ENCODE peak calls at places on chromosomes 13 and 19, in five cellular contexts. V is psoas muscle, B is gastrocnemius medialis, Q is uterus, M is heart left ventricle. F is an unnamed sample. For H3K4me1, the result is how much of the 10 kb centered on the place peaks cover.

GRCh38 chr13:27636624-27637288 is 15.1 kb downstream of the POLR1D start:
- DNase-seq in M (no peak), Q (no peak), B (no peak), V (no peak), F (no peak)

GRCh38 chr19:4057913-4058695 is 8.6 kb downstream of the ZBTB7A start:
- DNase-seq in B (peak), Q (peak), M (peak), V (peak), F (peak)

GRCh38 chr19:2032296-2032941 is 16.9 kb upstream of the BTBD2 start:
- DNase-seq in B (peak), V (peak), Q (peak), M (peak), F (peak)

GRCh38 chr13:95100525-95101121 is 200.6 kb downstream of the ABCC4 start:
- DNase-seq in M (no peak), B (no peak), Q (no peak), V (no peak), F (no peak)

GRCh38 chr13:76683168-76683567 is 203.0 kb downstream of the KCTD12 start:
- DNase-seq in Q (no peak), M (no peak), B (no peak), V (no peak), F (no peak)

GRCh38 chr19:6611441-6611852 is 20.5 kb upstream of the CD70 start:
- DNase-seq in Q (no peak), B (no peak), V (no peak), M (no peak), F (no peak)

GRCh38 chr19:2294377-2295335 is 12.7 kb upstream of the PEAK3 start:
- DNase-seq in Q (peak), V (no peak), M (peak), B (no peak), F (no peak)

GRCh38 chr19:56491399-56491798 is 14.3 kb upstream of the ZNF667 start:
- DNase-seq in Q (no peak), V (no peak), M (no peak), B (no peak), F (no peak)

GRCh38 chr13:25037057-25037813 is 58.7 kb upstream of the PABPC3 start:
- DNase-seq in M (peak), V (no peak), B (no peak), Q (no peak), F (no peak)

GRCh38 chr19:16185925-16186234 is 670 bp downstream of the FAM32A start:
- DNase-seq in Q (no peak), B (no peak), V (no peak), M (no peak), F (no peak)

GRCh38 chr13:43095771-43096719 is 72.7 kb downstream of the DNAJC15 start:
- DNase-seq in Q (no peak), B (no peak), M (no peak), V (no peak), F (no peak)

GRCh38 chr19:1905863-1906375 is 720 bp downstream of the ADAT3 start:
- DNase-seq in M (no peak), V (peak), Q (no peak), B (no peak), F (no peak)

GRCh38 chr19:2475018-2475701 is 767 bp upstream of the GADD45B start:
- DNase-seq in V (peak), Q (peak), B (peak), M (peak), F (no peak)

GRCh38 chr13:106197506-106197905 is 338.0 kb downstream of the EFNB2 start:
- DNase-seq in Q (no peak), M (no peak), V (no peak), B (no peak), F (no peak)

GRCh38 chr13:25249001-25249543 is 38.2 kb downstream of the MTMR6 start:
- DNase-seq in V (no peak), Q (no peak), M (no peak), B (no peak), F (no peak)

GRCh38 chr13:27120811-27121210 is 50.8 kb downstream of the USP12 start:
- DNase-seq in Q (no peak), M (no peak), B (no peak), V (no peak), F (no peak)

GRCh38 chr19:17220207-17220758 is 5.1 kb downstream of the USE1 start:
- DNase-seq in V (peak), M (no peak), B (no peak), Q (no peak), F (peak)

GRCh38 chr13:77492982-77493381 is 42.5 kb upstream of the SCEL start:
- DNase-seq in B (no peak), V (no peak), M (no peak), Q (no peak), F (no peak)

GRCh38 chr19:46998445-46999142 is 21.0 kb upstream of the NPAS1 start:
- DNase-seq in B (no peak), V (no peak), Q (no peak), M (no peak), F (no peak)
- H3K4me1 ChIP-seq in B (under half), V (under half), Q (under half), M (under half), F (under half)

GRCh38 chr13:83883061-83883523 is 818 bp upstream of the SLITRK1 start:
- DNase-seq in M (no peak), B (no peak), V (no peak), Q (no peak), F (no peak)
- H3K4me3 ChIP-seq in M (no peak), B (no peak), V (no peak), Q (no peak), F (no peak)

DNA sequence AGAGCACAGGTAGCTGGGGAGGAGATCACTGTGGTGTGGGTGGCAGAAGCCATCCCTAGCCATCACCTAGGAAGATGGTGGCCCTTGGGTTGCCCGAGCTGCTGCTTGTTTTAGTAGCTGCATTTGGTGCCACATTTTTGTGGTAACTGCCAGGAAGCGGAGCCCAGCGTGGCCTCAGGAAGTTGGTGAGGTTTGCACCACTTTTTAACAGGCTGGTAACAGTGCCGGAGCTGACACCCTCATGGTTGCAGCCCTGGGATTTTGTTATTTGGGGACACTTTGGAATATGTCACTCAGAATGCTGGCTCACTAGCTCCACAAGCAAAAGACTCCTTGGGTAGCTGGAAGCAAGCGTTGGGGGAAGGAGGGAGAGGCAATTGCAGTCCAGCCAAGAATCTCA is 22.1 kb downstream of the ACTN4 start:
- DNase-seq in B (no peak), Q (no peak), V (peak), M (no peak), F (no peak)
- H3K4me1 ChIP-seq in B (half or more), Q (half or more), V (half or more), M (half or more), F (half or more)

GRCh38 chr19:18438331-18439024 is 545 bp upstream of the ISYNA1 start:
- DNase-seq in Q (peak), B (no peak), M (peak), V (peak), F (no peak)
- H3K4me3 ChIP-seq in Q (peak), B (peak), M (peak), V (peak), F (peak)

F was measured in right atrium auricular region.